ENCODE peak calls at places on chromosomes 4 and X, in nine cellular contexts. One of them, this sample, is unnamed.

GRCh38 chrX:118347131-118347530 is 1.2 kb downstream of the WDR44 start:
- ATAC-seq in stimulated activated naive CD8-positive, alpha-beta T cell treated with anti-CD3 and anti-CD28 coated beads, Interleukin-15, amount 100 ng/mL, for 72 hours: no peak
- ATAC-seq in activated naive CD8-positive, alpha-beta T cell treated with anti-CD3 and anti-CD28 coated beads, Interleukin-2, amount 50 U/mL, for 24 hours: no peak
- ATAC-seq in CD8-positive, alpha-beta T cell: no peak
- ATAC-seq in right cardiac atrium: no peak
- ATAC-seq in lower lobe of right lung: peak
- ATAC-seq in effector memory CD8-positive, alpha-beta T cell: no peak
- ATAC-seq in heart left ventricle: no peak
- ATAC-seq in aorta: no peak
- ATAC-seq in this sample: peak

GRCh38 chrX:134186362-134187121 is 50.4 kb upstream of the CCDC160 start:
- ATAC-seq in stimulated activated naive CD8-positive, alpha-beta T cell treated with anti-CD3 and anti-CD28 coated beads, Interleukin-15, amount 100 ng/mL, for 72 hours: peak
- ATAC-seq in activated naive CD8-positive, alpha-beta T cell treated with anti-CD3 and anti-CD28 coated beads, Interleukin-2, amount 50 U/mL, for 24 hours: peak
- ATAC-seq in CD8-positive, alpha-beta T cell: peak
- ATAC-seq in right cardiac atrium: no peak
- ATAC-seq in lower lobe of right lung: no peak
- ATAC-seq in effector memory CD8-positive, alpha-beta T cell: peak
- ATAC-seq in heart left ventricle: no peak
- ATAC-seq in aorta: no peak
- ATAC-seq in this sample: peak

GRCh38 chr4:40916880-40917279 is 167.1 kb downstream of the NSUN7 start:
- ATAC-seq in stimulated activated naive CD8-positive, alpha-beta T cell treated with anti-CD3 and anti-CD28 coated beads, Interleukin-15, amount 100 ng/mL, for 72 hours: peak
- ATAC-seq in activated naive CD8-positive, alpha-beta T cell treated with anti-CD3 and anti-CD28 coated beads, Interleukin-2, amount 50 U/mL, for 24 hours: peak
- ATAC-seq in CD8-positive, alpha-beta T cell: no peak
- ATAC-seq in right cardiac atrium: peak
- ATAC-seq in lower lobe of right lung: peak
- ATAC-seq in effector memory CD8-positive, alpha-beta T cell: no peak
- ATAC-seq in heart left ventricle: peak
- ATAC-seq in aorta: peak
- ATAC-seq in this sample: peak

GRCh38 chrX:15619053-15619772 is 18.5 kb upstream of the ACE2 start:
- ATAC-seq in stimulated activated naive CD8-positive, alpha-beta T cell treated with anti-CD3 and anti-CD28 coated beads, Interleukin-15, amount 100 ng/mL, for 72 hours: no peak
- ATAC-seq in activated naive CD8-positive, alpha-beta T cell treated with anti-CD3 and anti-CD28 coated beads, Interleukin-2, amount 50 U/mL, for 24 hours: no peak
- ATAC-seq in CD8-positive, alpha-beta T cell: no peak
- ATAC-seq in right cardiac atrium: no peak
- ATAC-seq in lower lobe of right lung: peak
- ATAC-seq in effector memory CD8-positive, alpha-beta T cell: no peak
- ATAC-seq in heart left ventricle: no peak
- ATAC-seq in aorta: no peak
- ATAC-seq in this sample: no peak

GRCh38 chr4:8188085-8188484 is 11.0 kb upstream of the SH3TC1 start:
- ATAC-seq in stimulated activated naive CD8-positive, alpha-beta T cell treated with anti-CD3 and anti-CD28 coated beads, Interleukin-15, amount 100 ng/mL, for 72 hours: no peak
- ATAC-seq in activated naive CD8-positive, alpha-beta T cell treated with anti-CD3 and anti-CD28 coated beads, Interleukin-2, amount 50 U/mL, for 24 hours: no peak
- ATAC-seq in CD8-positive, alpha-beta T cell: no peak
- ATAC-seq in right cardiac atrium: no peak
- ATAC-seq in lower lobe of right lung: no peak
- ATAC-seq in effector memory CD8-positive, alpha-beta T cell: no peak
- ATAC-seq in heart left ventricle: no peak
- ATAC-seq in aorta: no peak
- ATAC-seq in this sample: no peak

GRCh38 chr4:8547108-8547911 is 32.9 kb upstream of the GPR78 start:
- ATAC-seq in stimulated activated naive CD8-positive, alpha-beta T cell treated with anti-CD3 and anti-CD28 coated beads, Interleukin-15, amount 100 ng/mL, for 72 hours: no peak
- ATAC-seq in activated naive CD8-positive, alpha-beta T cell treated with anti-CD3 and anti-CD28 coated beads, Interleukin-2, amount 50 U/mL, for 24 hours: no peak
- ATAC-seq in CD8-positive, alpha-beta T cell: no peak
- ATAC-seq in right cardiac atrium: no peak
- ATAC-seq in lower lobe of right lung: peak
- ATAC-seq in effector memory CD8-positive, alpha-beta T cell: no peak
- ATAC-seq in heart left ventricle: no peak
- ATAC-seq in aorta: no peak
- ATAC-seq in this sample: peak

GRCh38 chr4:87053802-87054767 is 119.3 kb downstream of the AFF1 start:
- ATAC-seq in stimulated activated naive CD8-positive, alpha-beta T cell treated with anti-CD3 and anti-CD28 coated beads, Interleukin-15, amount 100 ng/mL, for 72 hours: no peak
- ATAC-seq in activated naive CD8-positive, alpha-beta T cell treated with anti-CD3 and anti-CD28 coated beads, Interleukin-2, amount 50 U/mL, for 24 hours: no peak
- ATAC-seq in CD8-positive, alpha-beta T cell: no peak
- ATAC-seq in right cardiac atrium: peak
- ATAC-seq in lower lobe of right lung: no peak
- ATAC-seq in effector memory CD8-positive, alpha-beta T cell: no peak
- ATAC-seq in heart left ventricle: peak
- ATAC-seq in aorta: no peak
- ATAC-seq in this sample: no peak

GRCh38 chrX:12950851-12951589 is 23.9 kb upstream of the TMSB4X start:
- ATAC-seq in stimulated activated naive CD8-positive, alpha-beta T cell treated with anti-CD3 and anti-CD28 coated beads, Interleukin-15, amount 100 ng/mL, for 72 hours: peak
- ATAC-seq in activated naive CD8-positive, alpha-beta T cell treated with anti-CD3 and anti-CD28 coated beads, Interleukin-2, amount 50 U/mL, for 24 hours: peak
- ATAC-seq in CD8-positive, alpha-beta T cell: peak
- ATAC-seq in right cardiac atrium: peak
- ATAC-seq in lower lobe of right lung: peak
- ATAC-seq in effector memory CD8-positive, alpha-beta T cell: peak
- ATAC-seq in heart left ventricle: no peak
- ATAC-seq in aorta: peak
- ATAC-seq in this sample: peak

GRCh38 chr4:88097301-88097700 is 61.1 kb downstream of the ABCG2 start:
- ATAC-seq in stimulated activated naive CD8-positive, alpha-beta T cell treated with anti-CD3 and anti-CD28 coated beads, Interleukin-15, amount 100 ng/mL, for 72 hours: no peak
- ATAC-seq in activated naive CD8-positive, alpha-beta T cell treated with anti-CD3 and anti-CD28 coated beads, Interleukin-2, amount 50 U/mL, for 24 hours: no peak
- ATAC-seq in CD8-positive, alpha-beta T cell: no peak
- ATAC-seq in right cardiac atrium: no peak
- ATAC-seq in lower lobe of right lung: no peak
- ATAC-seq in effector memory CD8-positive, alpha-beta T cell: no peak
- ATAC-seq in heart left ventricle: no peak
- ATAC-seq in aorta: no peak
- ATAC-seq in this sample: no peak

GRCh38 chrX:53669258-53669657 is 17.3 kb downstream of the HUWE1 start:
- ATAC-seq in stimulated activated naive CD8-positive, alpha-beta T cell treated with anti-CD3 and anti-CD28 coated beads, Interleukin-15, amount 100 ng/mL, for 72 hours: no peak
- ATAC-seq in activated naive CD8-positive, alpha-beta T cell treated with anti-CD3 and anti-CD28 coated beads, Interleukin-2, amount 50 U/mL, for 24 hours: no peak
- ATAC-seq in CD8-positive, alpha-beta T cell: no peak
- ATAC-seq in right cardiac atrium: no peak
- ATAC-seq in lower lobe of right lung: no peak
- ATAC-seq in effector memory CD8-positive, alpha-beta T cell: no peak
- ATAC-seq in heart left ventricle: no peak
- ATAC-seq in aorta: no peak
- ATAC-seq in this sample: no peak

GRCh38 chr4:38100474-38101255 is 140.5 kb downstream of the PTTG2 start:
- ATAC-seq in stimulated activated naive CD8-positive, alpha-beta T cell treated with anti-CD3 and anti-CD28 coated beads, Interleukin-15, amount 100 ng/mL, for 72 hours: no peak
- ATAC-seq in activated naive CD8-positive, alpha-beta T cell treated with anti-CD3 and anti-CD28 coated beads, Interleukin-2, amount 50 U/mL, for 24 hours: no peak
- ATAC-seq in CD8-positive, alpha-beta T cell: no peak
- ATAC-seq in right cardiac atrium: no peak
- ATAC-seq in lower lobe of right lung: no peak
- ATAC-seq in effector memory CD8-positive, alpha-beta T cell: no peak
- ATAC-seq in heart left ventricle: no peak
- ATAC-seq in aorta: no peak
- ATAC-seq in this sample: no peak

GRCh38 chr4:4752576-4753401 is 106.7 kb upstream of the MSX1 start:
- ATAC-seq in stimulated activated naive CD8-positive, alpha-beta T cell treated with anti-CD3 and anti-CD28 coated beads, Interleukin-15, amount 100 ng/mL, for 72 hours: no peak
- ATAC-seq in activated naive CD8-positive, alpha-beta T cell treated with anti-CD3 and anti-CD28 coated beads, Interleukin-2, amount 50 U/mL, for 24 hours: no peak
- ATAC-seq in CD8-positive, alpha-beta T cell: no peak
- ATAC-seq in right cardiac atrium: no peak
- ATAC-seq in lower lobe of right lung: no peak
- ATAC-seq in effector memory CD8-positive, alpha-beta T cell: no peak
- ATAC-seq in heart left ventricle: no peak
- ATAC-seq in aorta: no peak
- ATAC-seq in this sample: no peak

GRCh38 chr4:85642356-85643100 is 167.6 kb downstream of the ARHGAP24 start:
- ATAC-seq in stimulated activated naive CD8-positive, alpha-beta T cell treated with anti-CD3 and anti-CD28 coated beads, Interleukin-15, amount 100 ng/mL, for 72 hours: no peak
- ATAC-seq in activated naive CD8-positive, alpha-beta T cell treated with anti-CD3 and anti-CD28 coated beads, Interleukin-2, amount 50 U/mL, for 24 hours: no peak
- ATAC-seq in CD8-positive, alpha-beta T cell: no peak
- ATAC-seq in right cardiac atrium: no peak
- ATAC-seq in lower lobe of right lung: no peak
- ATAC-seq in effector memory CD8-positive, alpha-beta T cell: no peak
- ATAC-seq in heart left ventricle: no peak
- ATAC-seq in aorta: no peak
- ATAC-seq in this sample: no peak

GRCh38 chr4:1903035-1903434 is 31.8 kb downstream of the NSD2 start:
- ATAC-seq in stimulated activated naive CD8-positive, alpha-beta T cell treated with anti-CD3 and anti-CD28 coated beads, Interleukin-15, amount 100 ng/mL, for 72 hours: no peak
- ATAC-seq in activated naive CD8-positive, alpha-beta T cell treated with anti-CD3 and anti-CD28 coated beads, Interleukin-2, amount 50 U/mL, for 24 hours: peak
- ATAC-seq in CD8-positive, alpha-beta T cell: no peak
- ATAC-seq in right cardiac atrium: no peak
- ATAC-seq in lower lobe of right lung: no peak
- ATAC-seq in effector memory CD8-positive, alpha-beta T cell: no peak
- ATAC-seq in heart left ventricle: no peak
- ATAC-seq in aorta: no peak
- ATAC-seq in this sample: no peak

GRCh38 chrX:131010186-131010585 is 48.0 kb upstream of the ARHGAP36 start:
- ATAC-seq in stimulated activated naive CD8-positive, alpha-beta T cell treated with anti-CD3 and anti-CD28 coated beads, Interleukin-15, amount 100 ng/mL, for 72 hours: no peak
- ATAC-seq in activated naive CD8-positive, alpha-beta T cell treated with anti-CD3 and anti-CD28 coated beads, Interleukin-2, amount 50 U/mL, for 24 hours: no peak
- ATAC-seq in CD8-positive, alpha-beta T cell: no peak
- ATAC-seq in right cardiac atrium: no peak
- ATAC-seq in lower lobe of right lung: no peak
- ATAC-seq in effector memory CD8-positive, alpha-beta T cell: no peak
- ATAC-seq in heart left ventricle: no peak
- ATAC-seq in aorta: no peak
- ATAC-seq in this sample: no peak

GRCh38 chr4:118918388-118918787 is 29.7 kb downstream of the SYNPO2 start:
- ATAC-seq in stimulated activated naive CD8-positive, alpha-beta T cell treated with anti-CD3 and anti-CD28 coated beads, Interleukin-15, amount 100 ng/mL, for 72 hours: no peak
- ATAC-seq in activated naive CD8-positive, alpha-beta T cell treated with anti-CD3 and anti-CD28 coated beads, Interleukin-2, amount 50 U/mL, for 24 hours: no peak
- ATAC-seq in CD8-positive, alpha-beta T cell: no peak
- ATAC-seq in right cardiac atrium: peak
- ATAC-seq in lower lobe of right lung: no peak
- ATAC-seq in effector memory CD8-positive, alpha-beta T cell: no peak
- ATAC-seq in heart left ventricle: no peak
- ATAC-seq in aorta: peak
- ATAC-seq in this sample: no peak

GRCh38 chr4:37737456-37737855 is 51.3 kb upstream of the RELL1 start:
- ATAC-seq in stimulated activated naive CD8-positive, alpha-beta T cell treated with anti-CD3 and anti-CD28 coated beads, Interleukin-15, amount 100 ng/mL, for 72 hours: no peak
- ATAC-seq in activated naive CD8-positive, alpha-beta T cell treated with anti-CD3 and anti-CD28 coated beads, Interleukin-2, amount 50 U/mL, for 24 hours: no peak
- ATAC-seq in CD8-positive, alpha-beta T cell: no peak
- ATAC-seq in right cardiac atrium: no peak
- ATAC-seq in lower lobe of right lung: no peak
- ATAC-seq in effector memory CD8-positive, alpha-beta T cell: no peak
- ATAC-seq in heart left ventricle: no peak
- ATAC-seq in aorta: no peak
- ATAC-seq in this sample: no peak

GRCh38 chr4:128068927-128069326 is 7.8 kb downstream of the LARP1B start:
- ATAC-seq in stimulated activated naive CD8-positive, alpha-beta T cell treated with anti-CD3 and anti-CD28 coated beads, Interleukin-15, amount 100 ng/mL, for 72 hours: peak
- ATAC-seq in activated naive CD8-positive, alpha-beta T cell treated with anti-CD3 and anti-CD28 coated beads, Interleukin-2, amount 50 U/mL, for 24 hours: no peak
- ATAC-seq in CD8-positive, alpha-beta T cell: no peak
- ATAC-seq in right cardiac atrium: no peak
- ATAC-seq in lower lobe of right lung: no peak
- ATAC-seq in effector memory CD8-positive, alpha-beta T cell: no peak
- ATAC-seq in heart left ventricle: no peak
- ATAC-seq in aorta: no peak
- ATAC-seq in this sample: no peak

GRCh38 chr4:108849611-108850406 is 87.0 kb upstream of the ETNPPL start:
- ATAC-seq in stimulated activated naive CD8-positive, alpha-beta T cell treated with anti-CD3 and anti-CD28 coated beads, Interleukin-15, amount 100 ng/mL, for 72 hours: peak
- ATAC-seq in activated naive CD8-positive, alpha-beta T cell treated with anti-CD3 and anti-CD28 coated beads, Interleukin-2, amount 50 U/mL, for 24 hours: peak
- ATAC-seq in CD8-positive, alpha-beta T cell: no peak
- ATAC-seq in right cardiac atrium: no peak
- ATAC-seq in lower lobe of right lung: no peak
- ATAC-seq in effector memory CD8-positive, alpha-beta T cell: no peak
- ATAC-seq in heart left ventricle: no peak
- ATAC-seq in aorta: no peak
- ATAC-seq in this sample: peak

GRCh38 chr4:3123201-3123671 is 48.8 kb downstream of the HTT start:
- ATAC-seq in stimulated activated naive CD8-positive, alpha-beta T cell treated with anti-CD3 and anti-CD28 coated beads, Interleukin-15, amount 100 ng/mL, for 72 hours: no peak
- ATAC-seq in activated naive CD8-positive, alpha-beta T cell treated with anti-CD3 and anti-CD28 coated beads, Interleukin-2, amount 50 U/mL, for 24 hours: no peak
- ATAC-seq in CD8-positive, alpha-beta T cell: no peak
- ATAC-seq in right cardiac atrium: peak
- ATAC-seq in lower lobe of right lung: no peak
- ATAC-seq in effector memory CD8-positive, alpha-beta T cell: no peak
- ATAC-seq in heart left ventricle: no peak
- ATAC-seq in aorta: no peak
- ATAC-seq in this sample: no peak

This sample was measured in activated T-helper 17 cell treated with anti-CD3 and anti-CD28 coated beads, Interleukin-2, amount 50 U/mL, for 72 hours.